ENCODE peak calls at places on chromosomes 7 and 10, in eight cellular contexts. One of them, this sample, is unnamed.
A peak's percentile ranks its signal among the peaks of the same experiment; 100 is the strongest.

GRCh38 chr7:149882264-149883048 is 8.7 kb downstream of the ATP6V0E2 start:
- DNase-seq in aorta: no peak
- DNase-seq in stimulated activated CD4-positive, alpha-beta T cell treated with anti-CD3 and anti-CD28 coated beads, Interleukin-12 subunit alpha, Interleukin-12 subunit beta, amount 100 ng/mL, for 4 hours: no peak
- DNase-seq in amniotic epithelial cell: no peak
- DNase-seq in A549: no peak
- DNase-seq in NCI-H1092 treated with DMSO at 0.1 percent for 48 hours: no peak
- DNase-seq in stimulated activated CD8-positive, alpha-beta memory T cell treated with anti-CD3 and anti-CD28 coated beads, Interleukin-2, amount 100 ng/mL, for 48 hours: no peak
- DNase-seq in RPMI8226: peak; percentile 1
- DNase-seq in this sample: peak; percentile 2

GRCh38 chr7:97270280-97270679 is 152.8 kb downstream of the SDHAF3 start:
- DNase-seq in stimulated activated CD4-positive, alpha-beta T cell treated with anti-CD3 and anti-CD28 coated beads, Interleukin-12 subunit alpha, Interleukin-12 subunit beta, amount 100 ng/mL, for 4 hours: no peak
- DNase-seq in amniotic epithelial cell: no peak
- DNase-seq in NCI-H1092 treated with DMSO at 0.1 percent for 48 hours: no peak
- DNase-seq in A549: no peak
- DNase-seq in aorta: no peak
- DNase-seq in stimulated activated CD8-positive, alpha-beta memory T cell treated with anti-CD3 and anti-CD28 coated beads, Interleukin-2, amount 100 ng/mL, for 48 hours: no peak
- DNase-seq in RPMI8226: no peak
- DNase-seq in this sample: no peak

GRCh38 chr7:98640375-98640774 is 23.3 kb downstream of the NPTX2 start:
- DNase-seq in A549: no peak
- DNase-seq in RPMI8226: no peak
- DNase-seq in NCI-H1092 treated with DMSO at 0.1 percent for 48 hours: no peak
- DNase-seq in stimulated activated CD4-positive, alpha-beta T cell treated with anti-CD3 and anti-CD28 coated beads, Interleukin-12 subunit alpha, Interleukin-12 subunit beta, amount 100 ng/mL, for 4 hours: no peak
- DNase-seq in stimulated activated CD8-positive, alpha-beta memory T cell treated with anti-CD3 and anti-CD28 coated beads, Interleukin-2, amount 100 ng/mL, for 48 hours: no peak
- DNase-seq in aorta: no peak
- DNase-seq in amniotic epithelial cell: no peak
- DNase-seq in this sample: no peak

GRCh38 chr7:42385912-42386311 is 148.9 kb upstream of the GLI3 start:
- DNase-seq in NCI-H1092 treated with DMSO at 0.1 percent for 48 hours: no peak
- DNase-seq in aorta: no peak
- DNase-seq in A549: no peak
- DNase-seq in stimulated activated CD4-positive, alpha-beta T cell treated with anti-CD3 and anti-CD28 coated beads, Interleukin-12 subunit alpha, Interleukin-12 subunit beta, amount 100 ng/mL, for 4 hours: no peak
- DNase-seq in RPMI8226: no peak
- DNase-seq in stimulated activated CD8-positive, alpha-beta memory T cell treated with anti-CD3 and anti-CD28 coated beads, Interleukin-2, amount 100 ng/mL, for 48 hours: no peak
- DNase-seq in amniotic epithelial cell: no peak
- DNase-seq in this sample: no peak

GRCh38 chr7:13282377-13282980 is 595.0 kb downstream of the ARL4A start:
- DNase-seq in A549: no peak
- DNase-seq in stimulated activated CD4-positive, alpha-beta T cell treated with anti-CD3 and anti-CD28 coated beads, Interleukin-12 subunit alpha, Interleukin-12 subunit beta, amount 100 ng/mL, for 4 hours: no peak
- DNase-seq in NCI-H1092 treated with DMSO at 0.1 percent for 48 hours: peak; percentile 20
- DNase-seq in aorta: no peak
- DNase-seq in amniotic epithelial cell: peak; percentile 49
- DNase-seq in stimulated activated CD8-positive, alpha-beta memory T cell treated with anti-CD3 and anti-CD28 coated beads, Interleukin-2, amount 100 ng/mL, for 48 hours: no peak
- DNase-seq in RPMI8226: peak; percentile 34
- DNase-seq in this sample: no peak

GRCh38 chr7:7869036-7869435 is 99.6 kb upstream of the GLCCI1 start:
- DNase-seq in NCI-H1092 treated with DMSO at 0.1 percent for 48 hours: peak; percentile 83
- DNase-seq in RPMI8226: no peak
- DNase-seq in stimulated activated CD8-positive, alpha-beta memory T cell treated with anti-CD3 and anti-CD28 coated beads, Interleukin-2, amount 100 ng/mL, for 48 hours: no peak
- DNase-seq in stimulated activated CD4-positive, alpha-beta T cell treated with anti-CD3 and anti-CD28 coated beads, Interleukin-12 subunit alpha, Interleukin-12 subunit beta, amount 100 ng/mL, for 4 hours: no peak
- DNase-seq in aorta: no peak
- DNase-seq in amniotic epithelial cell: no peak
- DNase-seq in A549: no peak
- DNase-seq in this sample: no peak

GRCh38 chr7:4245866-4246470 is 436.1 kb upstream of the FOXK1 start:
- DNase-seq in stimulated activated CD8-positive, alpha-beta memory T cell treated with anti-CD3 and anti-CD28 coated beads, Interleukin-2, amount 100 ng/mL, for 48 hours: no peak
- DNase-seq in amniotic epithelial cell: no peak
- DNase-seq in aorta: no peak
- DNase-seq in NCI-H1092 treated with DMSO at 0.1 percent for 48 hours: no peak
- DNase-seq in A549: no peak
- DNase-seq in stimulated activated CD4-positive, alpha-beta T cell treated with anti-CD3 and anti-CD28 coated beads, Interleukin-12 subunit alpha, Interleukin-12 subunit beta, amount 100 ng/mL, for 4 hours: no peak
- DNase-seq in RPMI8226: no peak
- DNase-seq in this sample: no peak

GRCh38 chr7:140230862-140231778 is 54.3 kb upstream of the KDM7A start:
- DNase-seq in stimulated activated CD4-positive, alpha-beta T cell treated with anti-CD3 and anti-CD28 coated beads, Interleukin-12 subunit alpha, Interleukin-12 subunit beta, amount 100 ng/mL, for 4 hours: peak; percentile 46
- DNase-seq in amniotic epithelial cell: no peak
- DNase-seq in aorta: peak; percentile 68
- DNase-seq in A549: peak; percentile 71
- DNase-seq in NCI-H1092 treated with DMSO at 0.1 percent for 48 hours: peak; percentile 38
- DNase-seq in stimulated activated CD8-positive, alpha-beta memory T cell treated with anti-CD3 and anti-CD28 coated beads, Interleukin-2, amount 100 ng/mL, for 48 hours: peak; percentile 25
- DNase-seq in RPMI8226: peak; percentile 75
- DNase-seq in this sample: no peak

GRCh38 chr10:127376071-127376470 is 173.0 kb upstream of the NPS start:
- DNase-seq in stimulated activated CD4-positive, alpha-beta T cell treated with anti-CD3 and anti-CD28 coated beads, Interleukin-12 subunit alpha, Interleukin-12 subunit beta, amount 100 ng/mL, for 4 hours: no peak
- DNase-seq in RPMI8226: no peak
- DNase-seq in A549: no peak
- DNase-seq in NCI-H1092 treated with DMSO at 0.1 percent for 48 hours: no peak
- DNase-seq in amniotic epithelial cell: no peak
- DNase-seq in stimulated activated CD8-positive, alpha-beta memory T cell treated with anti-CD3 and anti-CD28 coated beads, Interleukin-2, amount 100 ng/mL, for 48 hours: no peak
- DNase-seq in aorta: no peak
- DNase-seq in this sample: no peak

GRCh38 chr10:77220150-77220549 is 417.5 kb downstream of the KCNMA1 start:
- DNase-seq in amniotic epithelial cell: no peak
- DNase-seq in aorta: no peak
- DNase-seq in stimulated activated CD8-positive, alpha-beta memory T cell treated with anti-CD3 and anti-CD28 coated beads, Interleukin-2, amount 100 ng/mL, for 48 hours: no peak
- DNase-seq in NCI-H1092 treated with DMSO at 0.1 percent for 48 hours: no peak
- DNase-seq in A549: no peak
- DNase-seq in stimulated activated CD4-positive, alpha-beta T cell treated with anti-CD3 and anti-CD28 coated beads, Interleukin-12 subunit alpha, Interleukin-12 subunit beta, amount 100 ng/mL, for 4 hours: no peak
- DNase-seq in RPMI8226: no peak
- DNase-seq in this sample: no peak

GRCh38 chr10:51272580-51272979 is 198.3 kb downstream of the PRKG1 start:
- DNase-seq in aorta: no peak
- DNase-seq in NCI-H1092 treated with DMSO at 0.1 percent for 48 hours: no peak
- DNase-seq in A549: no peak
- DNase-seq in stimulated activated CD4-positive, alpha-beta T cell treated with anti-CD3 and anti-CD28 coated beads, Interleukin-12 subunit alpha, Interleukin-12 subunit beta, amount 100 ng/mL, for 4 hours: no peak
- DNase-seq in amniotic epithelial cell: no peak
- DNase-seq in RPMI8226: no peak
- DNase-seq in stimulated activated CD8-positive, alpha-beta memory T cell treated with anti-CD3 and anti-CD28 coated beads, Interleukin-2, amount 100 ng/mL, for 48 hours: no peak
- DNase-seq in this sample: no peak

GRCh38 chr7:92794386-92794785 is 42.0 kb downstream of the CDK6 start:
- DNase-seq in amniotic epithelial cell: no peak
- DNase-seq in aorta: no peak
- DNase-seq in stimulated activated CD8-positive, alpha-beta memory T cell treated with anti-CD3 and anti-CD28 coated beads, Interleukin-2, amount 100 ng/mL, for 48 hours: no peak
- DNase-seq in stimulated activated CD4-positive, alpha-beta T cell treated with anti-CD3 and anti-CD28 coated beads, Interleukin-12 subunit alpha, Interleukin-12 subunit beta, amount 100 ng/mL, for 4 hours: no peak
- DNase-seq in A549: no peak
- DNase-seq in NCI-H1092 treated with DMSO at 0.1 percent for 48 hours: no peak
- DNase-seq in RPMI8226: no peak
- DNase-seq in this sample: no peak

GRCh38 chr7:123569352-123569999 is 11.9 kb upstream of the NDUFA5 start:
- DNase-seq in stimulated activated CD8-positive, alpha-beta memory T cell treated with anti-CD3 and anti-CD28 coated beads, Interleukin-2, amount 100 ng/mL, for 48 hours: no peak
- DNase-seq in NCI-H1092 treated with DMSO at 0.1 percent for 48 hours: no peak
- DNase-seq in stimulated activated CD4-positive, alpha-beta T cell treated with anti-CD3 and anti-CD28 coated beads, Interleukin-12 subunit alpha, Interleukin-12 subunit beta, amount 100 ng/mL, for 4 hours: no peak
- DNase-seq in RPMI8226: no peak
- DNase-seq in aorta: no peak
- DNase-seq in amniotic epithelial cell: no peak
- DNase-seq in A549: no peak
- DNase-seq in this sample: no peak

GRCh38 chr7:75957021-75957736 is 37.2 kb downstream of the TMEM120A start:
- DNase-seq in NCI-H1092 treated with DMSO at 0.1 percent for 48 hours: no peak
- DNase-seq in amniotic epithelial cell: no peak
- DNase-seq in A549: no peak
- DNase-seq in stimulated activated CD4-positive, alpha-beta T cell treated with anti-CD3 and anti-CD28 coated beads, Interleukin-12 subunit alpha, Interleukin-12 subunit beta, amount 100 ng/mL, for 4 hours: no peak
- DNase-seq in aorta: no peak
- DNase-seq in stimulated activated CD8-positive, alpha-beta memory T cell treated with anti-CD3 and anti-CD28 coated beads, Interleukin-2, amount 100 ng/mL, for 48 hours: no peak
- DNase-seq in RPMI8226: no peak
- DNase-seq in this sample: no peak

GRCh38 chr10:19922236-19922963 is 106.2 kb downstream of the PLXDC2 start:
- DNase-seq in stimulated activated CD4-positive, alpha-beta T cell treated with anti-CD3 and anti-CD28 coated beads, Interleukin-12 subunit alpha, Interleukin-12 subunit beta, amount 100 ng/mL, for 4 hours: no peak
- DNase-seq in RPMI8226: no peak
- DNase-seq in A549: no peak
- DNase-seq in aorta: no peak
- DNase-seq in amniotic epithelial cell: peak; percentile 82
- DNase-seq in stimulated activated CD8-positive, alpha-beta memory T cell treated with anti-CD3 and anti-CD28 coated beads, Interleukin-2, amount 100 ng/mL, for 48 hours: no peak
- DNase-seq in NCI-H1092 treated with DMSO at 0.1 percent for 48 hours: no peak
- DNase-seq in this sample: no peak

GRCh38 chr7:74479961-74480829 is 26.5 kb downstream of the GTF2IRD1 start:
- DNase-seq in stimulated activated CD4-positive, alpha-beta T cell treated with anti-CD3 and anti-CD28 coated beads, Interleukin-12 subunit alpha, Interleukin-12 subunit beta, amount 100 ng/mL, for 4 hours: no peak
- DNase-seq in A549: no peak
- DNase-seq in stimulated activated CD8-positive, alpha-beta memory T cell treated with anti-CD3 and anti-CD28 coated beads, Interleukin-2, amount 100 ng/mL, for 48 hours: no peak
- DNase-seq in RPMI8226: no peak
- DNase-seq in amniotic epithelial cell: peak; percentile 90
- DNase-seq in aorta: peak; percentile 90
- DNase-seq in NCI-H1092 treated with DMSO at 0.1 percent for 48 hours: peak; percentile 86
- DNase-seq in this sample: no peak

GRCh38 chr10:1182280-1183032 is 126.3 kb downstream of the WDR37 start:
- DNase-seq in A549: no peak
- DNase-seq in stimulated activated CD8-positive, alpha-beta memory T cell treated with anti-CD3 and anti-CD28 coated beads, Interleukin-2, amount 100 ng/mL, for 48 hours: no peak
- DNase-seq in stimulated activated CD4-positive, alpha-beta T cell treated with anti-CD3 and anti-CD28 coated beads, Interleukin-12 subunit alpha, Interleukin-12 subunit beta, amount 100 ng/mL, for 4 hours: no peak
- DNase-seq in amniotic epithelial cell: no peak
- DNase-seq in aorta: no peak
- DNase-seq in NCI-H1092 treated with DMSO at 0.1 percent for 48 hours: no peak
- DNase-seq in RPMI8226: no peak
- DNase-seq in this sample: no peak

GRCh38 chr7:157849726-157850125 is 512.9 kb downstream of the DNAJB6 start:
- DNase-seq in amniotic epithelial cell: no peak
- DNase-seq in NCI-H1092 treated with DMSO at 0.1 percent for 48 hours: no peak
- DNase-seq in A549: no peak
- DNase-seq in stimulated activated CD4-positive, alpha-beta T cell treated with anti-CD3 and anti-CD28 coated beads, Interleukin-12 subunit alpha, Interleukin-12 subunit beta, amount 100 ng/mL, for 4 hours: no peak
- DNase-seq in RPMI8226: no peak
- DNase-seq in aorta: no peak
- DNase-seq in stimulated activated CD8-positive, alpha-beta memory T cell treated with anti-CD3 and anti-CD28 coated beads, Interleukin-2, amount 100 ng/mL, for 48 hours: no peak
- DNase-seq in this sample: no peak

GRCh38 chr10:44372181-44372580 is 12.7 kb downstream of the CXCL12 start:
- DNase-seq in RPMI8226: no peak
- DNase-seq in amniotic epithelial cell: no peak
- DNase-seq in aorta: peak; percentile 37
- DNase-seq in A549: no peak
- DNase-seq in stimulated activated CD4-positive, alpha-beta T cell treated with anti-CD3 and anti-CD28 coated beads, Interleukin-12 subunit alpha, Interleukin-12 subunit beta, amount 100 ng/mL, for 4 hours: no peak
- DNase-seq in NCI-H1092 treated with DMSO at 0.1 percent for 48 hours: no peak
- DNase-seq in stimulated activated CD8-positive, alpha-beta memory T cell treated with anti-CD3 and anti-CD28 coated beads, Interleukin-2, amount 100 ng/mL, for 48 hours: no peak
- DNase-seq in this sample: no peak

GRCh38 chr7:37901236-37901827 is 15.3 kb downstream of the SFRP4 start:
- DNase-seq in amniotic epithelial cell: no peak
- DNase-seq in NCI-H1092 treated with DMSO at 0.1 percent for 48 hours: peak; percentile 16
- DNase-seq in A549: peak; percentile 51
- DNase-seq in stimulated activated CD8-positive, alpha-beta memory T cell treated with anti-CD3 and anti-CD28 coated beads, Interleukin-2, amount 100 ng/mL, for 48 hours: no peak
- DNase-seq in RPMI8226: peak; percentile 17
- DNase-seq in stimulated activated CD4-positive, alpha-beta T cell treated with anti-CD3 and anti-CD28 coated beads, Interleukin-12 subunit alpha, Interleukin-12 subunit beta, amount 100 ng/mL, for 4 hours: no peak
- DNase-seq in aorta: no peak
- DNase-seq in this sample: no peak

GRCh38 chr10:78335691-78336401 is 302.2 kb downstream of the RPS24 start:
- DNase-seq in amniotic epithelial cell: no peak
- DNase-seq in aorta: peak; percentile 84
- DNase-seq in RPMI8226: no peak
- DNase-seq in A549: no peak
- DNase-seq in stimulated activated CD8-positive, alpha-beta memory T cell treated with anti-CD3 and anti-CD28 coated beads, Interleukin-2, amount 100 ng/mL, for 48 hours: no peak
- DNase-seq in stimulated activated CD4-positive, alpha-beta T cell treated with anti-CD3 and anti-CD28 coated beads, Interleukin-12 subunit alpha, Interleukin-12 subunit beta, amount 100 ng/mL, for 4 hours: no peak
- DNase-seq in NCI-H1092 treated with DMSO at 0.1 percent for 48 hours: no peak
- DNase-seq in this sample: no peak

GRCh38 chr7:68511281-68511680 is 1087.0 kb upstream of the AUTS2 start:
- DNase-seq in A549: no peak
- DNase-seq in stimulated activated CD4-positive, alpha-beta T cell treated with anti-CD3 and anti-CD28 coated beads, Interleukin-12 subunit alpha, Interleukin-12 subunit beta, amount 100 ng/mL, for 4 hours: no peak
- DNase-seq in amniotic epithelial cell: no peak
- DNase-seq in NCI-H1092 treated with DMSO at 0.1 percent for 48 hours: peak; percentile 77
- DNase-seq in stimulated activated CD8-positive, alpha-beta memory T cell treated with anti-CD3 and anti-CD28 coated beads, Interleukin-2, amount 100 ng/mL, for 48 hours: no peak
- DNase-seq in RPMI8226: peak; percentile 28
- DNase-seq in aorta: no peak
- DNase-seq in this sample: no peak

GRCh38 chr7:1232623-1233327 is at the start of gene UNCX:
- DNase-seq in A549: no peak
- DNase-seq in aorta: peak; percentile 42
- DNase-seq in amniotic epithelial cell: no peak
- DNase-seq in NCI-H1092 treated with DMSO at 0.1 percent for 48 hours: no peak
- DNase-seq in RPMI8226: no peak
- DNase-seq in stimulated activated CD8-positive, alpha-beta memory T cell treated with anti-CD3 and anti-CD28 coated beads, Interleukin-2, amount 100 ng/mL, for 48 hours: no peak
- DNase-seq in stimulated activated CD4-positive, alpha-beta T cell treated with anti-CD3 and anti-CD28 coated beads, Interleukin-12 subunit alpha, Interleukin-12 subunit beta, amount 100 ng/mL, for 4 hours: no peak
- DNase-seq in this sample: no peak

GRCh38 chr7:28266377-28266776 is 85.8 kb upstream of the JAZF1 start:
- DNase-seq in RPMI8226: no peak
- DNase-seq in A549: no peak
- DNase-seq in stimulated activated CD4-positive, alpha-beta T cell treated with anti-CD3 and anti-CD28 coated beads, Interleukin-12 subunit alpha, Interleukin-12 subunit beta, amount 100 ng/mL, for 4 hours: no peak
- DNase-seq in stimulated activated CD8-positive, alpha-beta memory T cell treated with anti-CD3 and anti-CD28 coated beads, Interleukin-2, amount 100 ng/mL, for 48 hours: no peak
- DNase-seq in aorta: no peak
- DNase-seq in NCI-H1092 treated with DMSO at 0.1 percent for 48 hours: no peak
- DNase-seq in amniotic epithelial cell: no peak
- DNase-seq in this sample: no peak

This sample was measured in GM12892.